ENCODE peak calls at places on chromosomes 4 and X, in four cellular contexts. One of them, this sample, is unnamed.

GRCh38 chr4:120043828-120044227 is 22.8 kb downstream of the MAD2L1 start:
- DNase-seq in cardiac muscle cell: no peak
- DNase-seq in body of pancreas: no peak
- DNase-seq in ascending aorta: no peak
- DNase-seq in this sample: no peak

GRCh38 chr4:121696140-121696640 is 590 bp downstream of the ANXA5 start:
- DNase-seq in ascending aorta: peak
- DNase-seq in body of pancreas: peak
- DNase-seq in cardiac muscle cell: peak
- DNase-seq in this sample: no peak

GRCh38 chr4:112214397-112215264 is 17.0 kb upstream of the AP1AR start:
- DNase-seq in body of pancreas: no peak
- DNase-seq in ascending aorta: no peak
- DNase-seq in cardiac muscle cell: peak
- DNase-seq in this sample: no peak

GRCh38 chrX:109393859-109394258 is 88.0 kb downstream of the GUCY2F start:
- DNase-seq in ascending aorta: no peak
- DNase-seq in cardiac muscle cell: no peak
- DNase-seq in body of pancreas: no peak
- DNase-seq in this sample: no peak

GRCh38 chr4:101813604-101814003 is 23.1 kb downstream of the BANK1 start:
- DNase-seq in cardiac muscle cell: no peak
- DNase-seq in body of pancreas: no peak
- DNase-seq in ascending aorta: no peak
- DNase-seq in this sample: no peak

GRCh38 chrX:44914532-44915198 is 41.7 kb downstream of the KDM6A start:
- DNase-seq in cardiac muscle cell: no peak
- DNase-seq in body of pancreas: no peak
- DNase-seq in ascending aorta: no peak
- DNase-seq in this sample: no peak

GRCh38 chrX:143781103-143781502 is 60.6 kb upstream of the SPANXN2 start:
- DNase-seq in ascending aorta: no peak
- DNase-seq in body of pancreas: no peak
- DNase-seq in cardiac muscle cell: no peak
- DNase-seq in this sample: no peak

GRCh38 chr4:7691992-7692391 is 247.7 kb downstream of the AFAP1 start:
- DNase-seq in body of pancreas: no peak
- DNase-seq in cardiac muscle cell: no peak
- DNase-seq in ascending aorta: no peak
- DNase-seq in this sample: no peak

GRCh38 chr4:142565771-142566170 is 280.3 kb downstream of the INPP4B start:
- DNase-seq in ascending aorta: no peak
- DNase-seq in cardiac muscle cell: no peak
- DNase-seq in body of pancreas: no peak
- DNase-seq in this sample: no peak

GRCh38 chrX:42759881-42760280 is 18.1 kb downstream of the PPP1R2C start:
- DNase-seq in ascending aorta: no peak
- DNase-seq in cardiac muscle cell: no peak
- DNase-seq in body of pancreas: no peak
- DNase-seq in this sample: no peak

GRCh38 chrX:124594017-124594651 is 247.8 kb downstream of the SH2D1A start:
- DNase-seq in body of pancreas: no peak
- DNase-seq in cardiac muscle cell: no peak
- DNase-seq in ascending aorta: no peak
- DNase-seq in this sample: no peak

GRCh38 chrX:1941291-1941690 is 326.4 kb downstream of the ASMT start:
- DNase-seq in ascending aorta: no peak
- DNase-seq in cardiac muscle cell: peak
- DNase-seq in body of pancreas: no peak
- DNase-seq in this sample: no peak

GRCh38 chr4:602559-602942 is 22.8 kb upstream of the PDE6B start:
- DNase-seq in cardiac muscle cell: peak
- DNase-seq in body of pancreas: peak
- DNase-seq in ascending aorta: no peak
- DNase-seq in this sample: no peak

GRCh38 chr4:86036729-86037128 is 323.1 kb downstream of the MAPK10 start:
- DNase-seq in body of pancreas: no peak
- DNase-seq in cardiac muscle cell: no peak
- DNase-seq in ascending aorta: no peak
- DNase-seq in this sample: no peak

GRCh38 chrX:76428243-76429130 is 977 bp downstream of the MAGEE1 start:
- DNase-seq in cardiac muscle cell: no peak
- DNase-seq in ascending aorta: no peak
- DNase-seq in body of pancreas: peak
- DNase-seq in this sample: no peak

GRCh38 chrX:129875669-129876068 is 30.3 kb upstream of the UTP14A start:
- DNase-seq in body of pancreas: no peak
- DNase-seq in cardiac muscle cell: no peak
- DNase-seq in ascending aorta: no peak
- DNase-seq in this sample: peak

GRCh38 chr4:176002007-176002623 is 63.5 kb upstream of the WDR17 start:
- DNase-seq in ascending aorta: no peak
- DNase-seq in body of pancreas: peak
- DNase-seq in cardiac muscle cell: peak
- DNase-seq in this sample: no peak

GRCh38 chrX:38975368-38975767 is 174.1 kb downstream of the MID1IP1 start:
- DNase-seq in ascending aorta: no peak
- DNase-seq in body of pancreas: no peak
- DNase-seq in cardiac muscle cell: no peak
- DNase-seq in this sample: no peak

GRCh38 chrX:124717537-124717936 is 371.2 kb downstream of the SH2D1A start:
- DNase-seq in ascending aorta: no peak
- DNase-seq in cardiac muscle cell: no peak
- DNase-seq in body of pancreas: no peak
- DNase-seq in this sample: no peak

GRCh38 chr4:119050501-119051090 is 85.0 kb upstream of the MYOZ2 start:
- DNase-seq in body of pancreas: no peak
- DNase-seq in cardiac muscle cell: no peak
- DNase-seq in ascending aorta: no peak
- DNase-seq in this sample: no peak

DNA sequence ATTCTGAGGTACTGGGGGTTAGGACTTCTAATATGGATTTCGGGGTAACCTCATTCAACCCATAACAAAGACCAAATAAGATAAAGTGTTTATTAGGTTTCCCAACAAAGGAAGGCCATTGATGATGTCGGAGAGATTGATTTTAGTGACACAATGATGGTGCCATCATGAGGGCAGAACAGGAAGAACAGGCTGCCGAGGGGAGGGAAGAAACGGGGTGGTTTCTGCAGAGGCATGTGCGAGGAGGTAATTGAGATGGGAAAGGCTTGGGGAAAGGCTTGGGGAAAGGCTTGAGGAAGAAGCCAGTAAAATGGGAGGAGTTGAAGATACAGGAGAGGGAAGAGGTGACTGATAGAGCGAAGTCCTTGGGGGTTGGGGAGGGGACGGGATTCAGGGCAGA is 6.2 kb downstream of the HPSE start:
- DNase-seq in body of pancreas: no peak
- DNase-seq in ascending aorta: no peak
- DNase-seq in cardiac muscle cell: no peak
- DNase-seq in this sample: no peak
- TF ChIP-seq CTCF in body of pancreas: no peak
- TF ChIP-seq CTCF in ascending aorta: no peak
- TF ChIP-seq CTCF in cardiac muscle cell: peak
- TF ChIP-seq CTCF in this sample: no peak

DNA sequence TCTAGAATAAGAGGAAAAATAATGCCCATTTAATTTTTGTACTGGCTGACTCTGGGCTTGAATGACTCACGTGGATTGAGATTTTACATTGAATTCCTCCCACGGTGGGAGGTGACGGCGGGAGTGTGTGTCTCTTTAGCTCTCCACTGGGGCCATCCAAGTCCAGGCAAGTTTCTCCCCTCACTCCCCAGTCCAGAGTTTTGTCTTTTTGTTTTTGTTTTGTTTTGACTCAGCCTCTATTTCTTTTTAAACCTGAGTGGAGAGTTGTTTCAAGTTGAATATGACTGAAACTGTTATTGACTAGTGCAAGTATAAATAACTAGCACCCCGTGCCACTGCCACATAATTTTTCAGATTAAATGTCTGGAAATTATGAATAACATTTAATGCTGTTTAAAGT is 13.6 kb downstream of the CHST7 start:
- DNase-seq in cardiac muscle cell: no peak
- DNase-seq in ascending aorta: no peak
- DNase-seq in body of pancreas: no peak
- DNase-seq in this sample: no peak
- H3K4me3 ChIP-seq in cardiac muscle cell: no peak
- H3K4me3 ChIP-seq in ascending aorta: no peak
- H3K4me3 ChIP-seq in body of pancreas: no peak
- H3K4me3 ChIP-seq in this sample: no peak

GRCh38 chr4:186201535-186202230 is 10.3 kb downstream of the CYP4V2 start:
- DNase-seq in ascending aorta: no peak
- DNase-seq in cardiac muscle cell: peak
- DNase-seq in body of pancreas: peak
- DNase-seq in this sample: no peak
- TF ChIP-seq CTCF in ascending aorta: peak
- TF ChIP-seq CTCF in cardiac muscle cell: peak
- TF ChIP-seq CTCF in body of pancreas: peak
- TF ChIP-seq CTCF in this sample: peak

DNA sequence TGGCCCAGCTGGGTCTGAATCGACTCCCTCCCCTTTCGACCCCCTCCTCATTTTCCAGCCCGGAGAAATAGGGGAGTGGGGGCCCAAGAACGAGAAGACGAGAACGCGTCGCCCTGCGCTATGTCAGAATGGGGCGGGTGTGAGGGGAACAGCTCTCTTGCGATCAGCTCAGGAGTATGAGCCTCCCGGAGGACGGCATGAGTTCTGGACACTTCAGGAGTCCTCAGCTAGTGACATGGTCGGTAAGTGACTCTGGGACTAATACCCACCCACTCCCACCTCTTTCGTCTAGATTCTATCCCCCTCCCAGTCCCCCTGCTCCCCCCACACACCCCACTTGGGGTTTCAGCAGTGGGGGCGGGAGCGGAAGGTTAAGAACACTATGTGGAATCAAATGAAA is 944 bp downstream of the KLF8 start:
- DNase-seq in body of pancreas: no peak
- DNase-seq in cardiac muscle cell: peak
- DNase-seq in ascending aorta: no peak
- DNase-seq in this sample: no peak
- H3K4me3 ChIP-seq in body of pancreas: no peak
- H3K4me3 ChIP-seq in cardiac muscle cell: peak
- H3K4me3 ChIP-seq in ascending aorta: peak
- H3K4me3 ChIP-seq in this sample: no peak

GRCh38 chrX:48696301-48697181 is at the start of gene SUV39H1:
- DNase-seq in ascending aorta: peak
- DNase-seq in cardiac muscle cell: peak
- DNase-seq in body of pancreas: peak
- DNase-seq in this sample: peak
- TF ChIP-seq CTCF in ascending aorta: no peak
- TF ChIP-seq CTCF in cardiac muscle cell: no peak
- TF ChIP-seq CTCF in body of pancreas: no peak
- TF ChIP-seq CTCF in this sample: no peak

GRCh38 chrX:133538148-133538547 is 122.9 kb upstream of the GPC4 start:
- DNase-seq in ascending aorta: no peak
- DNase-seq in cardiac muscle cell: peak
- DNase-seq in body of pancreas: no peak
- DNase-seq in this sample: no peak
- H3K4me3 ChIP-seq in ascending aorta: no peak
- H3K4me3 ChIP-seq in cardiac muscle cell: no peak
- H3K4me3 ChIP-seq in body of pancreas: no peak
- H3K4me3 ChIP-seq in this sample: no peak

DNA sequence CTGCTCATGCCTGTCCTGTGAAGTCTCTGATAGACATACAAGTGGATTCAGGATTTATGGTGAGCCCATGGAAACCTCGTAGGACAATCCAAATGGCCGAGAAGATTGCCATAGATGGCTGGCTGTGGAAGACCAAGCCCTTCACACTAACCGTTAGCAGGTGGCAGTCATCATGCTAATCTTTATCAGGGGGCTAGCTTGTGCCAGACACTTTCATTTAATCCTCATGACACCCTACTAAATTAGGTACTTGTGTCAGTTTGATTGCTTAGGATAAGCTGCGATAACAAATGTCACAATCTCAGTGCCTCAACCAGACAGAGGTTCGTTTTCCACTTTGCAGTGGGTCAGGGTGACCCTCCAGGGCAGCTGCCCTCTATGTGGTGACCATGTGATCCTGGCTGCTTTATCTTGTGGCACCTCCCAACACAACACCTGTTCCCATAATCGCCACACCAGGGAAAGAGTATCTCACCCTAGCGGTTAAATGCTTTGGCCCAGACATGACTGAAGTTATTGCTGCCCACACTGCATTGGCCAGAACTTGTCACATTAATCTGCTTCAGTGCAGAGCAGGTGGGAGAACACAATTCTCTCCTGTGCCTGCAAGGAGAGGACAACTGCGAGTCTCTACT is 60.8 kb downstream of the REPS2 start:
- DNase-seq in ascending aorta: no peak
- DNase-seq in body of pancreas: no peak
- DNase-seq in cardiac muscle cell: peak
- DNase-seq in this sample: no peak
- TF ChIP-seq CTCF in ascending aorta: peak
- TF ChIP-seq CTCF in body of pancreas: no peak
- TF ChIP-seq CTCF in cardiac muscle cell: peak
- TF ChIP-seq CTCF in this sample: peak

DNA sequence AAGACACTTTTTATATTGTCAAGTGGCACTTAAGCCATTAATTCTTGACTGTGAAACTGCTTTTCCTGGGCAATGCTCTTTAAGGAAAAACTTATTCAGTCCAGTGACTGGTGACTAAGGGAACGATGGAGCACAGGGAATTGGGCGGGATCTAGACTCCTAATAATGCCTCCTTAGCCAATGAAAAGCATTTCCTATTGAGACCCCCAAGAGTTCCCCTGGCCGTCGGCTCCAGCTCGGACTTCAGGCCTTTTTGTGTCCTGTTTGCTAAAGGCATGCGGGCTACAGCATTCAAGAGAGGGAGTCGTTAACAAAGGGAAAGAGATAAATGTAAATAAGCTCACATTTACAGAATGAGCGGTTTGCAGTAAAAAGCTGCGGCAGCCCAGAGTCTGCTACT is at the start of gene LPAR4:
- DNase-seq in ascending aorta: no peak
- DNase-seq in cardiac muscle cell: peak
- DNase-seq in body of pancreas: no peak
- DNase-seq in this sample: no peak
- H3K4me3 ChIP-seq in ascending aorta: peak
- H3K4me3 ChIP-seq in cardiac muscle cell: peak
- H3K4me3 ChIP-seq in body of pancreas: no peak
- H3K4me3 ChIP-seq in this sample: peak

GRCh38 chrX:37302569-37302968 is 46.6 kb upstream of the PRRG1 start:
- DNase-seq in ascending aorta: no peak
- DNase-seq in body of pancreas: no peak
- DNase-seq in cardiac muscle cell: peak
- DNase-seq in this sample: no peak
- TF ChIP-seq CTCF in ascending aorta: no peak
- TF ChIP-seq CTCF in body of pancreas: peak
- TF ChIP-seq CTCF in cardiac muscle cell: peak
- TF ChIP-seq CTCF in this sample: peak

This sample was measured in AG04449.